ENCODE peak calls at places on chromosomes 2 and 18, in five cellular contexts. L is endothelial cell of umbilical vein, B is GM23338, V is HCT116, E is spleen. T is an unnamed sample. For H3K4me1, the result is how much of the 10 kb centered on the place peaks cover.

GRCh38 chr2:88692187-88692586 is 714 bp downstream of the RPIA start:
- DNase-seq in L (no peak), B (peak), V (no peak), E (peak), T (peak)

GRCh38 chr2:240836781-240837467 is 16.9 kb upstream of the KIF1A start:
- DNase-seq in L (no peak), B (no peak), V (no peak), E (peak), T (no peak)

GRCh38 chr18:58952871-58953270 is 88.2 kb downstream of the ZNF532 start:
- DNase-seq in L (no peak), B (peak), V (no peak), E (no peak), T (no peak)

GRCh38 chr2:239793851-239794250 is 231.3 kb downstream of the NDUFA10 start:
- DNase-seq in L (no peak), B (no peak), V (no peak), E (no peak), T (no peak)

GRCh38 chr2:23475473-23475872 is 90.5 kb downstream of the KLHL29 start:
- DNase-seq in L (no peak), B (peak), V (no peak), E (no peak), T (no peak)

GRCh38 chr2:47494267-47495130 is 91.5 kb downstream of the MSH2 start:
- DNase-seq in L (no peak), B (no peak), V (no peak), E (no peak), T (no peak)

GRCh38 chr2:178386951-178387602 is 63.9 kb downstream of the PRKRA start:
- DNase-seq in L (peak), B (no peak), V (no peak), E (no peak), T (no peak)

GRCh38 chr2:198073253-198073652 is 268.9 kb downstream of the PLCL1 start:
- DNase-seq in L (no peak), B (no peak), V (no peak), E (no peak), T (no peak)

GRCh38 chr2:112187805-112188596 is 49.8 kb downstream of the FBLN7 start:
- DNase-seq in L (peak), B (no peak), V (peak), E (no peak), T (peak)

GRCh38 chr2:148914463-148914862 is 39.4 kb downstream of the KIF5C start:
- DNase-seq in L (no peak), B (no peak), V (no peak), E (no peak), T (no peak)

GRCh38 chr2:73085691-73086090 is 14.2 kb upstream of the SFXN5 start:
- DNase-seq in L (peak), B (peak), V (no peak), E (peak), T (peak)

GRCh38 chr2:50535971-50536759 is 495.8 kb downstream of the NRXN1 start:
- DNase-seq in L (no peak), B (peak), V (peak), E (no peak), T (no peak)

GRCh38 chr2:148048475-148049221 is 27.8 kb downstream of the MBD5 start:
- DNase-seq in L (no peak), B (no peak), V (no peak), E (no peak), T (no peak)

GRCh38 chr2:214481204-214481603 is 70.3 kb downstream of the VWC2L start:
- DNase-seq in L (no peak), B (no peak), V (no peak), E (no peak), T (no peak)

GRCh38 chr2:104444840-104445239 is 409.1 kb upstream of the POU3F3 start:
- DNase-seq in L (no peak), B (no peak), V (no peak), E (no peak), T (no peak)

GRCh38 chr2:106561803-106562202 is 74.6 kb downstream of the CD8B2 start:
- DNase-seq in L (no peak), B (no peak), V (no peak), E (no peak), T (no peak)

GRCh38 chr2:97931118-97931850 is 64.5 kb downstream of the TMEM131 start:
- DNase-seq in L (no peak), B (no peak), V (no peak), E (no peak), T (no peak)

GRCh38 chr2:120509991-120510735 is 164.2 kb downstream of the INHBB start:
- DNase-seq in L (peak), B (no peak), V (no peak), E (peak), T (no peak)

GRCh38 chr2:160363961-160364733 is 129.5 kb downstream of the RBMS1 start:
- DNase-seq in L (no peak), B (no peak), V (no peak), E (no peak), T (no peak)

GRCh38 chr2:48941908-48942307 is 186.4 kb upstream of the LHCGR start:
- DNase-seq in L (no peak), B (no peak), V (no peak), E (no peak), T (no peak)

GRCh38 chr18:46468431-46469180 is 188.4 kb downstream of the LOXHD1 start:
- DNase-seq in L (no peak), B (no peak), V (no peak), E (peak), T (no peak)
- H3K4me1 ChIP-seq in L (under half), B (under half), V (under half), E (under half), T (under half)

GRCh38 chr18:14921547-14921946 is 173.6 kb downstream of the ANKRD30B start:
- DNase-seq in L (no peak), B (no peak), V (no peak), E (no peak), T (peak)
- TF ChIP-seq POLR2AphosphoS5 in L (no peak), B (no peak), V (no peak), E (no peak), T (no peak)

GRCh38 chr2:63844616-63845015 is 2.9 kb downstream of the UGP2 start:
- DNase-seq in L (no peak), B (no peak), V (no peak), E (no peak), T (no peak)
- H3K4me1 ChIP-seq in L (under half), B (under half), V (under half), E (under half), T (under half)

DNA sequence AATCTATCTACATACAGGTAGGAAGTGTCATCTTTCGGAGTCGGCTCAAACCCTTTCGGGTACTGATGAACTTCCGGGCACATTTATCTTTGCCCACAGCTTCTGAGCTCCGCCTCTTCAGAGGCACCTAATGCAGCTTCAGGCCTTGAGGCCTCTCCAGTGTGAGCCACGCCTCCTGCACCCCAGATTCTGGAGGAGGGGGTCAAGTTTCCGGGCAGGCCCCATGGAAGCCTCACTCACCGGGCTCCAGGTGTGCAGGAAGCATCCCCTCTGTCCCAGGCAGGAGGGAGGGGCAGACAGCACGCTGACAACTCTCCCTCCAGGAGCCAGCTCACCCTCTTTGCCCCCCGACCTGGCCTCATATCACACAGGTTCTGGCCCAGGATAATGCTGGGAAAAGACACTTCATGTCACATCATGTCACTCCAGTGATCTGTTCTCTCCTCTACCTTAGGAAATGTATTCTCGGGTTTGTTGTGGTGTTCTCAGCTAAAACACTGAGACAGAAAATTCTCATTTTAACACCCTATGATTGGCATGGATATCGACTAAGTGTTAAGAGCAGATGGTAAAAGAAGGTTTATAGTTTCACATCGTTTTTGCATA is 46.3 kb upstream of the COPS8 start:
- DNase-seq in L (no peak), B (peak), V (no peak), E (no peak), T (no peak)
- TF ChIP-seq POLR2AphosphoS5 in L (no peak), B (no peak), V (no peak), E (no peak), T (no peak)

GRCh38 chr2:171317492-171318125 is 116.2 kb downstream of the METTL8 start:
- DNase-seq in L (no peak), B (no peak), V (no peak), E (no peak), T (no peak)
- H3K4me1 ChIP-seq in L (under half), B (under half), V (under half), E (under half), T (under half)

GRCh38 chr2:200862532-200863000 is 1.9 kb downstream of the CLK1 start:
- DNase-seq in L (peak), B (peak), V (no peak), E (no peak), T (peak)
- TF ChIP-seq POLR2AphosphoS5 in L (no peak), B (no peak), V (no peak), E (peak), T (peak)

DNA sequence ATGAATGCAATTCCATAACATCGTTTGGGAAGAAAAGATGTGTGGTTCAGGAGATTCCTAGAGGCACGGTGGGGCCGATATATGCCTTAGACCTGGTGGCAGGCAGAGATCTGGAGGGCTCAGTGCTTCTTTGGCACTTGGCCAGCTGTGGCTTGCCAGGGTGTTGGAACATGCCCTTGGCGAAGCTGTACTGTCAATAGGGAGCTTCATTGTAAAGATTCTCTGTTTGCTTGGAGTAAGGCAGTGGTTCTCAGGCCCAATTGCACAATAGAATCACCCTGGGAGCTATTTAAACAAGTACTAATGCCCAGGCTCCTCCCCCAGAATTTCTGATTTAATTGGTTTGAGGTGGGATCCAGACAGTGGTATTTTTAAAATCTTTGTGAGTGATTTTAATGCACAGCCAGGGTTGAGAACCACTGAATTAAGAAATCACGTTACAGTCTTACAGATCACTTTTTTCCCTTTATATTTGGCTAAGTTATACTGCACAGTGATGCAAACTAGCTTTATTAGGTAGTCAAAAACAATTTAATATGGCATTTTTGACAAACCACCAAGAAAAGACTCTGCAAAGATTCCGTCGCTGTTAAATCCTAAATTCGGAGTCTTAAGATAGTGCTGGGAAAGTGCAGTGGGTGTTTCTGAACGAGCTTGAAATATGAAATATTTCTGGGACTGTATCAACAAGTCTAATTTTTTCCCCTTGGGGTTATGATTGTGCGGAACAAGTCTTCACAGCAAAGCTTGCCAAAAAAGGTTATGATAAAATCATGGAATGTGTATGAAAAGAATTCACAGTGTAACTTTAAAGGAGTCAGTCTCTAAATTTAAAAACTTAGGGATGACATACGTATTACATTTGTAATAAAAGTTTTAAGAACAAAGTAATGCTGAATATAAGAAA is 78.0 kb downstream of the CRIM1 start:
- DNase-seq in L (no peak), B (no peak), V (no peak), E (no peak), T (peak)
- H3K4me1 ChIP-seq in L (half or more), B (under half), V (under half), E (under half), T (under half)

GRCh38 chr2:216915548-216916128 is 55.8 kb upstream of the TNP1 start:
- DNase-seq in L (no peak), B (no peak), V (no peak), E (no peak), T (no peak)

GRCh38 chr2:216920150-216920846 is 60.4 kb upstream of the TNP1 start:
- DNase-seq in L (no peak), B (no peak), V (no peak), E (no peak), T (no peak)

GRCh38 chr2:216921057-216921456 is 61.2 kb upstream of the TNP1 start:
- DNase-seq in L (no peak), B (no peak), V (no peak), E (no peak), T (no peak)

GRCh38 chr2:216916956-216917650 is 57.2 kb upstream of the TNP1 start:
- DNase-seq in L (no peak), B (no peak), V (no peak), E (no peak), T (no peak)

DNA sequence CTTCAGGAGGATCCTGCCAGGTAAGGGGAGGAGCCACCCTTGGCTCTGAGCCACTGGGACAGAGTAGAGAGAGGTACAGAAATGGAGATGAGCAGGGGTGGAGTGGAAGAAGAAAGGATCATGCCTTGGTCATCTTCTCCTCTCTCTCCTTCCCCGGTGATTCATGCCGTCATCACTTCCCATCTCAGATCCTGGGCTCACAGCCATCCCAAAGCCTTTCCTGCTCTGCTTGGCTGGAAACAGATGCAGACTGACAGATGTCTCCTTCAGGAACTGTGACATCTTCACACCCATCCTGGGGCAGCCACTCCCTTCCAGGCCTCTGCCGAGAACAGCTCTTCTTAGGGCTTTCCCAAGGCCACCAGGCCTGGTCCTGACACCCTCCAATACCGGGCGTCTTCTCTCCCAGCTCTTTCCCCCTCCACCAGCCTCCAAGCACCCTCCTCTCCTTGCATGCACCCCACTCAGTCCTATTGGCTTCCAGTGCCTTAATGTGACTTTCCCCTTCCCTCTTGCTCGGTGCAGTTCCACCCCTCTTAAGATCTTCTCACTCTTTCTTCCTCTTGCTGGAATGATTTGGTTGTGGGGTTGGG is 58.3 kb upstream of the TNP1 start:
- DNase-seq in L (peak), B (no peak), V (peak), E (no peak), T (peak)
- TF ChIP-seq POLR2AphosphoS5 in L (no peak), B (no peak), V (no peak), E (no peak), T (no peak)

T was measured in transverse colon.